ENCODE peak calls at places on chromosomes 1 and 21, in nine cellular contexts. T is T-helper 9 cell; A is RCC 7860; Q is GM12891; X is activated T-helper 1 cell treated with anti-CD3 and anti-CD28 coated beads, Interleukin-12 subunit alpha, Interleukin-12 subunit beta, Interleukin-2, Interleukin-4 antibody, amounts not matched to agents 30 ng/mL and 10 ng/mL and 1 ng/mL, durations not matched to agents 14 hours and 24 hours and 36 hours; M is astrocyte; E is immature natural killer cell; U is cardiac muscle cell; C is NCI-H748 treated with DMSO at 0.1 percent for 48 hours. L is an unnamed sample.

GRCh38 chr1:19406680-19407079 is 78.7 kb downstream of the CAPZB start:
- DNase-seq in X (no peak), T (no peak), C (no peak), U (no peak), A (no peak), E (no peak), M (no peak), Q (no peak), L (no peak)

GRCh38 chr1:47656719-47657685 is 219.2 kb downstream of the FOXD2 start:
- DNase-seq in A (no peak), T (no peak), M (peak), X (no peak), U (no peak), C (no peak), E (no peak), Q (no peak), L (peak)

GRCh38 chr1:168897249-168897648 is 168.2 kb upstream of the DPT start:
- DNase-seq in Q (no peak), T (no peak), C (no peak), A (no peak), M (no peak), U (no peak), E (no peak), X (no peak), L (peak)

GRCh38 chr1:25795955-25796806 is 3.8 kb upstream of the SELENON start:
- DNase-seq in M (no peak), E (no peak), A (no peak), Q (no peak), T (peak), U (no peak), X (no peak), C (no peak), L (no peak)

GRCh38 chr1:232308616-232309015 is 321.3 kb downstream of the SIPA1L2 start:
- DNase-seq in X (no peak), T (no peak), Q (no peak), A (no peak), M (no peak), E (no peak), C (no peak), U (no peak), L (no peak)

GRCh38 chr1:101653482-101653946 is 343.2 kb downstream of the OLFM3 start:
- DNase-seq in C (peak), M (no peak), Q (no peak), X (no peak), T (no peak), U (peak), A (no peak), E (no peak), L (peak)

GRCh38 chr1:1123581-1124507 is 8.0 kb upstream of the C1orf159 start:
- DNase-seq in C (no peak), Q (no peak), M (no peak), A (no peak), X (no peak), U (no peak), E (no peak), T (no peak), L (peak)

GRCh38 chr1:32818804-32819541 is 1.5 kb downstream of the S100PBP start:
- DNase-seq in Q (peak), U (peak), M (no peak), E (peak), C (no peak), T (no peak), A (no peak), X (peak), L (no peak)

GRCh38 chr21:39385299-39386145 is 36.6 kb upstream of the HMGN1 start:
- DNase-seq in Q (no peak), C (no peak), M (peak), T (no peak), E (peak), U (no peak), A (peak), X (peak), L (peak)

GRCh38 chr21:32329331-32329730 is 30.7 kb downstream of the MRAP start:
- DNase-seq in A (no peak), C (no peak), U (no peak), M (peak), Q (no peak), T (no peak), X (no peak), E (no peak), L (peak)

GRCh38 chr1:45767035-45767434 is 16.6 kb upstream of the IPP start:
- DNase-seq in M (peak), C (no peak), U (no peak), X (no peak), E (no peak), A (peak), Q (no peak), T (no peak), L (peak)

GRCh38 chr1:204575221-204576190 is 59.3 kb downstream of the MDM4 start:
- DNase-seq in X (no peak), Q (no peak), M (no peak), C (no peak), A (no peak), T (no peak), U (no peak), E (no peak), L (no peak)

GRCh38 chr1:78223417-78224215 is 177.8 kb downstream of the GIPC2 start:
- DNase-seq in E (no peak), C (no peak), T (no peak), M (peak), A (no peak), U (no peak), X (no peak), Q (no peak), L (peak)

GRCh38 chr1:3898994-3899775 is 887 bp downstream of the C1orf174 start:
- DNase-seq in M (no peak), X (no peak), U (peak), Q (no peak), A (no peak), C (no peak), E (no peak), T (no peak), L (peak)

GRCh38 chr1:117606608-117607261 is 887 bp downstream of the TENT5C start:
- DNase-seq in E (peak), T (peak), Q (no peak), C (no peak), A (no peak), U (peak), M (peak), X (peak), L (peak)

GRCh38 chr1:219279017-219279770 is 105.5 kb downstream of the LYPLAL1 start:
- DNase-seq in A (peak), X (no peak), E (no peak), M (peak), Q (no peak), T (no peak), U (no peak), C (no peak), L (no peak)

GRCh38 chr1:23421752-23422312 is 2.7 kb downstream of the TCEA3 start:
- DNase-seq in U (no peak), E (no peak), T (no peak), X (no peak), C (no peak), M (no peak), Q (no peak), A (no peak), L (peak)

GRCh38 chr1:89633745-89634625 is 1.1 kb downstream of the LRRC8C start:
- DNase-seq in E (peak), A (peak), C (no peak), T (no peak), U (peak), X (peak), M (peak), Q (no peak), L (peak)

GRCh38 chr1:153678519-153679336 is at the start of gene NPR1:
- DNase-seq in U (peak), Q (no peak), C (no peak), T (peak), X (no peak), E (no peak), A (no peak), M (no peak), L (peak)

L was measured in GM23248.